ENCODE peak calls at places on chromosomes 13 and 19, in four cellular contexts. W is A549, Q is K562, Y is HepG2. I is an unnamed sample.

GRCh38 chr19:55777528-55777927 is 8.6 kb downstream of the RFPL4AL1 start:
- DNase-seq in W (no peak), Q (peak; percentile 39), Y (no peak), I (peak; percentile 12)

GRCh38 chr19:5489511-5489910 is 34.3 kb downstream of the ZNRF4 start:
- DNase-seq in W (no peak), Q (no peak), Y (no peak), I (no peak)

GRCh38 chr13:107835339-107836018 is 379.9 kb downstream of the LIG4 start:
- DNase-seq in W (no peak), Q (no peak), Y (no peak), I (no peak)

GRCh38 chr13:109654341-109655205 is 131.8 kb downstream of the IRS2 start:
- DNase-seq in W (no peak), Q (no peak), Y (no peak), I (no peak)

GRCh38 chr13:43663474-43664090 is 123.2 kb downstream of the ENOX1 start:
- DNase-seq in W (no peak), Q (no peak), Y (no peak), I (no peak)

GRCh38 chr13:113559901-113560644 is 24.5 kb upstream of the TFDP1 start:
- DNase-seq in W (no peak), Q (no peak), Y (no peak), I (no peak)

GRCh38 chr13:50323440-50324070 is 308.3 kb downstream of the KCNRG start:
- DNase-seq in W (no peak), Q (no peak), Y (no peak), I (no peak)

GRCh38 chr13:105814219-105814901 is 721.1 kb downstream of the EFNB2 start:
- DNase-seq in W (no peak), Q (no peak), Y (no peak), I (no peak)

GRCh38 chr19:20039203-20039723 is at the start of gene ZNF682:
- DNase-seq in W (no peak), Q (peak; percentile 26), Y (peak; percentile 84), I (peak; percentile 100)

GRCh38 chr13:112943309-112944125 is 25.5 kb upstream of the MCF2L start:
- DNase-seq in W (peak; percentile 13), Q (no peak), Y (no peak), I (peak; percentile 72)

GRCh38 chr13:76216729-76217128 is 580.6 kb downstream of the LMO7 start:
- DNase-seq in W (no peak), Q (no peak), Y (no peak), I (no peak)

GRCh38 chr19:42116308-42117075 is 15.8 kb downstream of the POU2F2 start:
- DNase-seq in W (no peak), Q (no peak), Y (no peak), I (no peak)

GRCh38 chr13:21902709-21903098 is 231.8 kb downstream of the FGF9 start:
- DNase-seq in W (no peak), Q (no peak), Y (no peak), I (no peak)

GRCh38 chr19:46357846-46358583 is 11.1 kb downstream of the PPP5C start:
- DNase-seq in W (no peak), Q (no peak), Y (no peak), I (no peak)

GRCh38 chr13:113299951-113300350 is 2.9 kb downstream of the LAMP1 start:
- DNase-seq in W (no peak), Q (no peak), Y (peak; percentile 91), I (no peak)

GRCh38 chr19:15300533-15301194 is 31.7 kb downstream of the BRD4 start:
- DNase-seq in W (no peak), Q (no peak), Y (no peak), I (no peak)

GRCh38 chr19:30896551-30896950 is 452.7 kb downstream of the TSHZ3 start:
- DNase-seq in W (no peak), Q (no peak), Y (no peak), I (peak; percentile 65)

GRCh38 chr19:6048808-6049405 is 61.4 kb downstream of the RFX2 start:
- DNase-seq in W (peak; percentile 69), Q (peak; percentile 83), Y (peak; percentile 69), I (peak; percentile 91)

GRCh38 chr19:52527954-52528326 is 472 bp downstream of the ZNF808 start:
- DNase-seq in W (no peak), Q (peak; percentile 58), Y (no peak), I (peak; percentile 46)

GRCh38 chr13:98322091-98322718 is 145.1 kb upstream of the RNF113B start:
- DNase-seq in W (no peak), Q (no peak), Y (no peak), I (no peak)

GRCh38 chr13:31119966-31120733 is 41.6 kb downstream of the HSPH1 start:
- DNase-seq in W (no peak), Q (no peak), Y (no peak), I (peak; percentile 15)

GRCh38 chr19:32201661-32202060 is 143.7 kb upstream of the ZNF507 start:
- DNase-seq in W (no peak), Q (no peak), Y (no peak), I (no peak)

GRCh38 chr19:8306235-8307054 is 1.7 kb downstream of the CD320 start:
- DNase-seq in W (no peak), Q (peak; percentile 45), Y (no peak), I (no peak)

GRCh38 chr13:39952244-39953233 is 297.1 kb downstream of the COG6 start:
- DNase-seq in W (no peak), Q (peak; percentile 10), Y (no peak), I (peak; percentile 26)

GRCh38 chr13:66849706-66850105 is 380.4 kb downstream of the PCDH9 start:
- DNase-seq in W (no peak), Q (no peak), Y (no peak), I (peak; percentile 50)

DNA sequence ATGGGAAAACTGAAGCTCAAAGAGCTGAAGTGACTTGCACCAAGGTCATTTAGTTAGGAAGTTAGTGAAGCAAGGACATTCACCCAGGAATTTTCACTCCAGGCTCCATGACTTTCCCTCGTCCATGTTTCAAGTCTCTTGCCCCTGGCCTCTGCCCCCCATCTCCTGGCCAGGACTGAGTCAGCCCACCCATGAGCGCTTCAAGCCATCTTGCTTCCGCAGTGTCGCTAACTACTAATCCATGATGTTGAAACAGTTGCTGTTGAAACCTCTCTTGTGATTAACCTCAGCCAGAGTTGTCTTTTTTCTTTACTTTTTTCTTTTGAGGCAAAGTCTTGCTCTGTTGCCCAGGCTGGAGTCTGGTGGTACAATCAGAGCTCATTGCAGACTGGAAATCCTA is 29.7 kb upstream of the C1QTNF9 start:
- DNase-seq in W (no peak), Q (no peak), Y (no peak), I (no peak)
- TF ChIP-seq JUNB in W (no peak), Q (no peak), Y (no peak), I (no peak)

GRCh38 chr13:99813346-99814095 is 158.0 kb downstream of the ZIC5 start:
- DNase-seq in W (no peak), Q (no peak), Y (no peak), I (no peak)

GRCh38 chr13:99809931-99810330 is 161.6 kb downstream of the ZIC5 start:
- DNase-seq in W (no peak), Q (no peak), Y (peak; percentile 32), I (no peak)

GRCh38 chr13:99816321-99816720 is 155.2 kb downstream of the ZIC5 start:
- DNase-seq in W (no peak), Q (no peak), Y (no peak), I (no peak)

GRCh38 chr13:99811067-99811715 is 160.4 kb downstream of the ZIC5 start:
- DNase-seq in W (no peak), Q (no peak), Y (no peak), I (no peak)

GRCh38 chr13:99812611-99813010 is 159.0 kb downstream of the ZIC5 start:
- DNase-seq in W (no peak), Q (no peak), Y (no peak), I (no peak)
- H3K4me2 ChIP-seq in W (no peak overlapping the region), Q (no peak overlapping the region), Y (no peak overlapping the region), I (no peak overlapping the region)

DNA sequence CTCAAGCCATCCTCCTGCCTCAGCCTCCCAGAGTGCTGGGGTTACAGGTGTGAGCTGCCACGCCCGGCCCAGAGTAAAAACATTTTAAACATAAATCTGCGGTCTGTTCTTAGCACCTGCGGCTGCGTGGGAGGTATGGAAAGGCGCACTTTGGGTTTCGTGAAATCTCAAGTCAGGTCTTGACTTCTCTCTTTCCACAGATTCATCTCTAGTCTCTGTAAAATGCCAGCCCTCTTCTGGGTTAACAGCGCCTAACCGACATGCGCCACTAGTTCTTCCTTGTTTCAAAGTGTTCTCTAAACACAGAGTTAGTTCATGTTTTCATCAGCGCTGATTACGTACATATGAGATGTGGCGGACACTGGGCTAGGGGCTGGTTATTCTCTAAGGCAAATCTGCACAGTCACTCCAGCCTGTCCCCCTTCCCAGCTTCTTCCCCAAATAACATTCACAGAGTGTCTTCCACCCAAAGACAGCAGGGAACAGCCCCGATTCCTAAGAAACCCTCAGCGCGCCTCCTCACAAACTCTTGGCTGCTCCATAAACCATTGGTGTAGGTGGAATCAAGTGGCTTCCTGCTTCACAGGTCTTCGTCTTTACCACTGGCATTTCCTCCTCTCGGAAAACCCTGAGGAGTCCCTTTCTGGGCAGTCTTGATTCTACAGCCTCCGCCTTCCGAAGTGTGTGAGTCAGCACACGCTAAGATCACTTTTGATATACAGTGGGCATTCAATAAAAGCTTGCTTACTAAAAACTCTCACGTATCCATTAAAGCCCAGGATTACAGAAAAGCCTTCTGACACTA is 1.4 kb downstream of the PARP4 start:
- DNase-seq in W (peak; percentile 25), Q (peak; percentile 9), Y (peak; percentile 26), I (peak; percentile 33)
- TF ChIP-seq REST in W (no peak), Q (no peak), Y (no peak), I (no peak)

DNA sequence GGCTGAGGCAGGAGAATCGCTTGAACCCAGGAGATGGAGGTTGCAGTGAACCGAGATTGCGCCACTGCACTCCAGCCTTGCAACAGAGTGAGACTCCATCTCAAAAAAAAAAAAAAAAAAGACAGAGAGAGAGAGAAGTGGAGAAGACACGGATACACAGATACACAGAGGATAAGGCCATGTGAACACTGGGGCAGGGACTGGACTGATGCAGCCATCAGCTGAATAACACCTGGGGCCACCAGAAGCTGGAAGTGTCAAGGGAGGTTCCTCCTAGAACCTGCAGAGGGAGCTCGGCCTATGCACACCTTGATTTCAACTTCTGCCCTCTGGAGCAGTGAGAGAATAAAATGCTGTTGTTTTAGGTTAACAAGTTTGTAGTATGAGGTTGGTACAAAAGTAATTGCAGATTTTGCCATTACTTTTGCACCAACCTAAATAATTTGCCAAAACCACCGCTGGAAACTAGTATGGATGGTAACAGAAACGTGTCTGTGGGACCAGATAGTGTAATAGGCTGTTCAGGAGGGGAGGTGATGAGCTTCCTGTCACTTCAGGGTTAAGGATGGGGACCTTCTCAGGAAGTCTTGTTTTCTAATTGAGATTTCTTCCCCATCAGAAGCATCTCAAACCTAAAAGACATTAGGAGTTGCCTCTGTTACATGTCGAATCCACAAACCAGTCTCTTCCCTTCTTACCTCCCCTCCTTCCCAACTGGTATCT is 36.4 kb upstream of the IGSF23 start:
- DNase-seq in W (peak; percentile 65), Q (peak; percentile 49), Y (peak; percentile 65), I (peak; percentile 84)
- TF ChIP-seq JUNB in W (no peak), Q (no peak), Y (no peak), I (no peak)

GRCh38 chr13:40961826-40962225 is 57.3 kb downstream of the ELF1 start:
- DNase-seq in W (no peak), Q (no peak), Y (no peak), I (no peak)

GRCh38 chr13:40966298-40966697 is 52.8 kb downstream of the ELF1 start:
- DNase-seq in W (no peak), Q (no peak), Y (no peak), I (no peak)

GRCh38 chr13:40960721-40961120 is 58.4 kb downstream of the ELF1 start:
- DNase-seq in W (no peak), Q (no peak), Y (no peak), I (no peak)

GRCh38 chr13:40961224-40961623 is 57.9 kb downstream of the ELF1 start:
- DNase-seq in W (no peak), Q (no peak), Y (no peak), I (no peak)

GRCh38 chr13:40963927-40964326 is 55.2 kb downstream of the ELF1 start:
- DNase-seq in W (peak; percentile 12), Q (no peak), Y (no peak), I (no peak)
- H3K4me2 ChIP-seq in W (no peak overlapping the region), Q (no peak overlapping the region), Y (no peak overlapping the region), I (no peak overlapping the region)